ENCODE peak calls at places on chromosomes 13 and 19, in five cellular contexts. One of them, this sample, is unnamed.
A peak's percentile ranks its signal among the peaks of the same experiment; 100 is the strongest.

GRCh38 chr13:38013676-38014075 is 144.1 kb upstream of the TRPC4 start:
- DNase-seq in heart left ventricle: no peak
- DNase-seq in adrenal gland: no peak
- DNase-seq in H1: no peak
- DNase-seq in K562: no peak
- DNase-seq in this sample: no peak

GRCh38 chr13:25375727-25376358 is 4.1 kb downstream of the ATP8A2 start:
- DNase-seq in K562: peak; percentile 72
- DNase-seq in heart left ventricle: peak; percentile 12
- DNase-seq in adrenal gland: peak; percentile 44
- DNase-seq in H1: no peak
- DNase-seq in this sample: no peak

GRCh38 chr13:110340812-110341444 is 33.8 kb downstream of the COL4A2 start:
- DNase-seq in K562: no peak
- DNase-seq in heart left ventricle: peak; percentile 86
- DNase-seq in H1: no peak
- DNase-seq in adrenal gland: peak; percentile 49
- DNase-seq in this sample: no peak

GRCh38 chr19:9914001-9914314 is 22.4 kb downstream of the OLFM2 start:
- DNase-seq in K562: no peak
- DNase-seq in heart left ventricle: no peak
- DNase-seq in adrenal gland: no peak
- DNase-seq in H1: no peak
- DNase-seq in this sample: no peak

GRCh38 chr19:47719047-47719885 is 6.0 kb downstream of the EHD2 start:
- DNase-seq in H1: no peak
- DNase-seq in heart left ventricle: peak; percentile 91
- DNase-seq in K562: no peak
- DNase-seq in adrenal gland: peak; percentile 86
- DNase-seq in this sample: no peak

GRCh38 chr19:13838071-13838942 is 38.6 kb upstream of the NANOS3 start:
- DNase-seq in K562: no peak
- DNase-seq in H1: no peak
- DNase-seq in heart left ventricle: no peak
- DNase-seq in adrenal gland: no peak
- DNase-seq in this sample: no peak

GRCh38 chr19:52923782-52924593 is 760 bp upstream of the ZNF888 start:
- DNase-seq in heart left ventricle: peak; percentile 67
- DNase-seq in H1: no peak
- DNase-seq in K562: peak; percentile 89
- DNase-seq in adrenal gland: peak; percentile 25
- DNase-seq in this sample: no peak

GRCh38 chr19:42242071-42242511 is 311 bp downstream of the GSK3A start:
- DNase-seq in K562: peak; percentile 35
- DNase-seq in adrenal gland: no peak
- DNase-seq in H1: no peak
- DNase-seq in heart left ventricle: no peak
- DNase-seq in this sample: no peak

GRCh38 chr13:20142927-20143480 is 17.8 kb downstream of the GJA3 start:
- DNase-seq in heart left ventricle: no peak
- DNase-seq in H1: no peak
- DNase-seq in adrenal gland: no peak
- DNase-seq in K562: no peak
- DNase-seq in this sample: no peak

GRCh38 chr13:99313473-99313872 is 6.3 kb upstream of the GPR183 start:
- DNase-seq in H1: no peak
- DNase-seq in heart left ventricle: no peak
- DNase-seq in K562: no peak
- DNase-seq in adrenal gland: no peak
- DNase-seq in this sample: no peak

GRCh38 chr13:24463078-24463477 is 49.5 kb downstream of the PARP4 start:
- DNase-seq in K562: no peak
- DNase-seq in heart left ventricle: no peak
- DNase-seq in H1: no peak
- DNase-seq in adrenal gland: no peak
- DNase-seq in this sample: no peak

GRCh38 chr13:106990594-106990993 is 422.7 kb upstream of the ARGLU1 start:
- DNase-seq in adrenal gland: no peak
- DNase-seq in K562: no peak
- DNase-seq in H1: no peak
- DNase-seq in heart left ventricle: no peak
- DNase-seq in this sample: no peak

GRCh38 chr13:49869514-49869913 is 66.6 kb downstream of the SPRYD7 start:
- DNase-seq in H1: peak; percentile 23
- DNase-seq in heart left ventricle: no peak
- DNase-seq in adrenal gland: no peak
- DNase-seq in K562: peak; percentile 41
- DNase-seq in this sample: no peak

GRCh38 chr19:42075364-42075615 is 676 bp upstream of the ZNF574 start:
- DNase-seq in adrenal gland: no peak
- DNase-seq in H1: no peak
- DNase-seq in heart left ventricle: no peak
- DNase-seq in K562: no peak
- DNase-seq in this sample: no peak

GRCh38 chr13:111082240-111082639 is 32.9 kb upstream of the ARHGEF7 start:
- DNase-seq in K562: no peak
- DNase-seq in H1: no peak
- DNase-seq in heart left ventricle: no peak
- DNase-seq in adrenal gland: no peak
- DNase-seq in this sample: no peak

GRCh38 chr13:98141938-98142426 is 912 bp upstream of the FARP1 start:
- DNase-seq in heart left ventricle: peak; percentile 26
- DNase-seq in K562: no peak
- DNase-seq in H1: no peak
- DNase-seq in adrenal gland: peak; percentile 60
- DNase-seq in this sample: no peak

GRCh38 chr13:45156565-45157361 is 36.5 kb downstream of the GTF2F2 start:
- DNase-seq in heart left ventricle: no peak
- DNase-seq in H1: no peak
- DNase-seq in adrenal gland: no peak
- DNase-seq in K562: no peak
- DNase-seq in this sample: no peak

GRCh38 chr19:36665832-36666231 is 805 bp downstream of the ZNF461 start:
- DNase-seq in K562: no peak
- DNase-seq in adrenal gland: no peak
- DNase-seq in heart left ventricle: no peak
- DNase-seq in H1: no peak
- DNase-seq in this sample: no peak

GRCh38 chr13:112619730-112620639 is 32.0 kb upstream of the TUBGCP3 start:
- DNase-seq in heart left ventricle: no peak
- DNase-seq in H1: no peak
- DNase-seq in K562: peak; percentile 24
- DNase-seq in adrenal gland: no peak
- DNase-seq in this sample: no peak

GRCh38 chr13:76975863-76976262 is 16.0 kb upstream of the CLN5 start:
- DNase-seq in heart left ventricle: no peak
- DNase-seq in H1: no peak
- DNase-seq in adrenal gland: no peak
- DNase-seq in K562: no peak
- DNase-seq in this sample: no peak

GRCh38 chr19:10855879-10856522 is 7.8 kb downstream of the C19orf38 start:
- DNase-seq in H1: no peak
- DNase-seq in K562: no peak
- DNase-seq in adrenal gland: no peak
- DNase-seq in heart left ventricle: no peak
- DNase-seq in this sample: no peak

GRCh38 chr13:113883314-113883811 is 19.5 kb upstream of the GAS6 start:
- DNase-seq in H1: no peak
- DNase-seq in heart left ventricle: no peak
- DNase-seq in K562: peak; percentile 14
- DNase-seq in adrenal gland: peak; percentile 12
- DNase-seq in this sample: no peak

GRCh38 chr13:48636550-48636949 is 17.2 kb upstream of the CYSLTR2 start:
- DNase-seq in heart left ventricle: no peak
- DNase-seq in K562: no peak
- DNase-seq in adrenal gland: no peak
- DNase-seq in H1: no peak
- DNase-seq in this sample: no peak

GRCh38 chr19:10713317-10713716 is 4.6 kb upstream of the DNM2 start:
- DNase-seq in heart left ventricle: no peak
- DNase-seq in H1: no peak
- DNase-seq in K562: no peak
- DNase-seq in adrenal gland: no peak
- DNase-seq in this sample: no peak

GRCh38 chr19:39497850-39498261 is 891 bp upstream of the DLL3 start:
- DNase-seq in heart left ventricle: no peak
- DNase-seq in adrenal gland: no peak
- DNase-seq in H1: no peak
- DNase-seq in K562: peak; percentile 79
- DNase-seq in this sample: no peak

GRCh38 chr19:48749571-48750198 is 2.8 kb downstream of the FUT1 start:
- DNase-seq in adrenal gland: no peak
- DNase-seq in heart left ventricle: no peak
- DNase-seq in K562: no peak
- DNase-seq in H1: no peak
- DNase-seq in this sample: no peak

GRCh38 chr19:457636-458035 is 3.2 kb downstream of the SHC2 start:
- DNase-seq in K562: no peak
- DNase-seq in H1: no peak
- DNase-seq in adrenal gland: no peak
- DNase-seq in heart left ventricle: no peak
- DNase-seq in this sample: no peak
- TF ChIP-seq POLR2A in K562: no peak
- TF ChIP-seq POLR2A in H1: no peak
- TF ChIP-seq POLR2A in adrenal gland: no peak
- TF ChIP-seq POLR2A in heart left ventricle: no peak
- TF ChIP-seq POLR2A in this sample: no peak

DNA sequence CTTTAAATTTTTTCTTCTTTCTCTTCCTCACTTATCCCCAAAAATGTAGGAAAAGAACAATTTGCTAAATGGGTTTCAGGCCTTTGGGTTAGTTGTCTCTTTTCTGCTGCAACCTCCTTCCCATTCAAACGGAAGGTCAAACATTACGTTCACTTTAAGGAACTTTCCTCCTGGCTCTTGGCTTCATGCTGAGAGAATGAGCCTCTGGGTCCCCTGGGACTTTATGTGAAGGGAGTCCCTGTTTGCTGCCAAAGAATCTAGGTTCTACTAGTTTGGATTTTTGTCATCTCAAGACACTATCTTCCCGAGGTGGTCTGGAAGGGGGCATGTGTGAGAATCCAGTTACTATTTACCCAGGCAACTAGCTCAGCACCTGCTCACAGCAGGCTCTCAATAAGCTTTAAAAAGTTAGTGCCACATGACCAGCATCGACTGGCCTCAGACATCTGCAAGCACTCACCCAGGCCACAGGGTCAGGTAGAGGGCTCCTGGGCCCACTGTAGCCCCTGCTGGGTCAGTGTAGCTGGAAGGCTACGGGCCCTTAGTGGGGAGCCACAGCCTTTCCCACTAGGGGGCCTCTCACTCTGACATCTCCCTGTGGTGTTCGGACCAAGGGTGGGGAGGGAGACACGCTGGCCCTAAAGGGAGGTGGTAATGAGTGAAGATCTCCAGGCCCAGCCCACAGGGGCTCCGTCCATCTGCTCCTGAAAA is 40.5 kb downstream of the FAM124A start:
- DNase-seq in heart left ventricle: no peak
- DNase-seq in K562: peak; percentile 27
- DNase-seq in adrenal gland: no peak
- DNase-seq in H1: no peak
- DNase-seq in this sample: no peak
- H3K36me3 ChIP-seq in heart left ventricle: no peaks in the 10 kb centered on the region
- H3K36me3 ChIP-seq in K562: no peaks in the 10 kb centered on the region
- H3K36me3 ChIP-seq in adrenal gland: no peaks in the 10 kb centered on the region
- H3K36me3 ChIP-seq in H1: peaks cover 16% of the 10 kb centered on the region
- H3K36me3 ChIP-seq in this sample: no peaks in the 10 kb centered on the region

GRCh38 chr13:90068658-90069057 is 1278.8 kb upstream of the MIR17HG start:
- DNase-seq in adrenal gland: no peak
- DNase-seq in K562: no peak
- DNase-seq in H1: no peak
- DNase-seq in heart left ventricle: no peak
- DNase-seq in this sample: no peak
- H3K4me3 ChIP-seq in adrenal gland: no peak overlapping the region
- H3K4me3 ChIP-seq in K562: no peak overlapping the region
- H3K4me3 ChIP-seq in H1: no peak overlapping the region
- H3K4me3 ChIP-seq in heart left ventricle: no peak overlapping the region
- H3K4me3 ChIP-seq in this sample: no peak overlapping the region

GRCh38 chr19:2785244-2786000 is at the start of gene THOP1:
- DNase-seq in H1: peak; percentile 95
- DNase-seq in adrenal gland: peak; percentile 98
- DNase-seq in heart left ventricle: peak; percentile 99
- DNase-seq in K562: peak; percentile 100
- DNase-seq in this sample: peak; percentile 90
- TF ChIP-seq POLR2A in H1: peak; percentile 84
- TF ChIP-seq POLR2A in adrenal gland: peak; percentile 79
- TF ChIP-seq POLR2A in heart left ventricle: peak; percentile 79
- TF ChIP-seq POLR2A in K562: peak; percentile 82
- TF ChIP-seq POLR2A in this sample: peak; percentile 70

GRCh38 chr19:21851596-21852345 is 15.8 kb upstream of the ZNF43 start:
- DNase-seq in heart left ventricle: peak; percentile 96
- DNase-seq in H1: peak; percentile 85
- DNase-seq in K562: peak; percentile 85
- DNase-seq in adrenal gland: peak; percentile 94
- DNase-seq in this sample: peak; percentile 52

GRCh38 chr19:21848706-21849105 is 12.7 kb upstream of the ZNF43 start:
- DNase-seq in K562: no peak
- DNase-seq in adrenal gland: no peak
- DNase-seq in heart left ventricle: no peak
- DNase-seq in H1: no peak
- DNase-seq in this sample: no peak

GRCh38 chr19:21850636-21851255 is 14.8 kb upstream of the ZNF43 start:
- DNase-seq in K562: no peak
- DNase-seq in H1: no peak
- DNase-seq in heart left ventricle: no peak
- DNase-seq in adrenal gland: no peak
- DNase-seq in this sample: no peak
- H3K36me3 ChIP-seq in K562: peaks cover 22% of the 10 kb centered on the region
- H3K36me3 ChIP-seq in H1: peaks cover 28% of the 10 kb centered on the region
- H3K36me3 ChIP-seq in heart left ventricle: peaks cover 18% of the 10 kb centered on the region
- H3K36me3 ChIP-seq in adrenal gland: no peaks in the 10 kb centered on the region
- H3K36me3 ChIP-seq in this sample: no peaks in the 10 kb centered on the region

DNA sequence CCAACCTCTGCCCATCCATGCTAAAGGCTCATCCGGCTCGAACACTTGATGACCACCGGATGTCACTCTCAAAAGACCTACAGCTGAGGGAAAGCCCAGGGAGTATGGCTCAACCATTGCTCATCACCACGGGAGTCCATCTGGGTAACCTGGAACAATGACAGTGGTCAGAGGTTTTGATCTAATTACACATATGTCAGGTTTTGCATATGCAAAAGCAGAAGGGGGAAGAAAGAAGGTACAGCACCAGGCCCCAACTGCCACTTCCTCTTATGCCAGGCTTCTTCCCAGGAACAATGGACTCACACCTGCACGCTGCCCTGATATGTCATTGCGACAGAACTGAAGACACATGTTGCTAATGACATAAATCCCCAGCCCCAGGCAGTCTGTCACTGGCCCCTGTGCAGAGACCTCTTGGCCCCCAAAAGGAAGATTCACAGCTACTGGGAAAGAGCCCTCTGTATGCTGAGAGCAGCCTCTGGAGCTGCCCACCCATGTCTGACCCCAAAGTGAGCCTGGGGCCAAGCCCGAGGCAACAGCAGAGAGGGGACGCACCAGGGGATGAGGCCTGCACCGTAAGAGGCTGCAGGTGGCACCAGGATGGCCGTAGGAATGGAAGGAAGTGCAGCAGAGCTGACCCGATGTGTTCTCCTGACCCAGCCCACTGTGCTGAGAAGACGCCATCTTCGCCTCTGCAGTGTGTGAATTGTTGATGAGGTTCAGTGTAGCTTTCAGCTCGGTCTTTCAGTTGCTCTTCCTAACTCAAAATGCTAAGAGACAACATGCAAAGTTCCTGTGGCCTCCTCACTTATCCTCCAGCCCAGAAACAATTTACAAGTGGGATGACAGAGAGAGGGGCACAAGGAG is 26.3 kb downstream of the EPS15L1 start:
- DNase-seq in heart left ventricle: no peak
- DNase-seq in H1: no peak
- DNase-seq in adrenal gland: no peak
- DNase-seq in K562: no peak
- DNase-seq in this sample: no peak
- H3K4me3 ChIP-seq in heart left ventricle: no peak overlapping the region
- H3K4me3 ChIP-seq in H1: no peak overlapping the region
- H3K4me3 ChIP-seq in adrenal gland: no peak overlapping the region
- H3K4me3 ChIP-seq in K562: no peak overlapping the region
- H3K4me3 ChIP-seq in this sample: no peak overlapping the region

This sample was measured in esophagus squamous epithelium.